ENCODE peak calls at places on chromosomes 13 and 19, in eight cellular contexts. One of them, this sample, is unnamed.

GRCh38 chr13:29456419-29456818 is 139.1 kb downstream of the SLC7A1 start:
- DNase-seq in B cell: no peak
- DNase-seq in EH: no peak
- DNase-seq in MV-4-11: no peak
- DNase-seq in NCI-H1105 treated with DMSO at 0.1 percent for 48 hours: no peak
- DNase-seq in aorta: no peak
- DNase-seq in activated T-cell treated with anti-CD3 and anti-CD28 coated beads for 1 hour: no peak
- DNase-seq in retina: no peak
- DNase-seq in this sample: no peak

GRCh38 chr13:31773538-31773937 is 34.2 kb downstream of the RXFP2 start:
- DNase-seq in B cell: no peak
- DNase-seq in EH: peak
- DNase-seq in MV-4-11: no peak
- DNase-seq in NCI-H1105 treated with DMSO at 0.1 percent for 48 hours: no peak
- DNase-seq in aorta: no peak
- DNase-seq in activated T-cell treated with anti-CD3 and anti-CD28 coated beads for 1 hour: no peak
- DNase-seq in retina: no peak
- DNase-seq in this sample: no peak

GRCh38 chr13:67120872-67121531 is 109.1 kb downstream of the PCDH9 start:
- DNase-seq in B cell: no peak
- DNase-seq in EH: peak
- DNase-seq in MV-4-11: no peak
- DNase-seq in NCI-H1105 treated with DMSO at 0.1 percent for 48 hours: no peak
- DNase-seq in aorta: no peak
- DNase-seq in activated T-cell treated with anti-CD3 and anti-CD28 coated beads for 1 hour: no peak
- DNase-seq in retina: no peak
- DNase-seq in this sample: no peak

GRCh38 chr13:35860661-35861060 is 270.5 kb downstream of the DCLK1 start:
- DNase-seq in B cell: no peak
- DNase-seq in EH: no peak
- DNase-seq in MV-4-11: no peak
- DNase-seq in NCI-H1105 treated with DMSO at 0.1 percent for 48 hours: no peak
- DNase-seq in aorta: no peak
- DNase-seq in activated T-cell treated with anti-CD3 and anti-CD28 coated beads for 1 hour: no peak
- DNase-seq in retina: no peak
- DNase-seq in this sample: no peak

GRCh38 chr19:58519087-58519354 is 589 bp downstream of the ZBTB45 start:
- DNase-seq in B cell: no peak
- DNase-seq in EH: peak
- DNase-seq in MV-4-11: peak
- DNase-seq in NCI-H1105 treated with DMSO at 0.1 percent for 48 hours: peak
- DNase-seq in aorta: no peak
- DNase-seq in activated T-cell treated with anti-CD3 and anti-CD28 coated beads for 1 hour: peak
- DNase-seq in retina: peak
- DNase-seq in this sample: peak

GRCh38 chr19:17357078-17357666 is 19.8 kb downstream of the GTPBP3 start:
- DNase-seq in B cell: no peak
- DNase-seq in EH: no peak
- DNase-seq in MV-4-11: no peak
- DNase-seq in NCI-H1105 treated with DMSO at 0.1 percent for 48 hours: no peak
- DNase-seq in aorta: no peak
- DNase-seq in activated T-cell treated with anti-CD3 and anti-CD28 coated beads for 1 hour: no peak
- DNase-seq in retina: no peak
- DNase-seq in this sample: no peak

GRCh38 chr19:50728084-50728737 is 5.0 kb downstream of the CLEC11A start:
- DNase-seq in B cell: peak
- DNase-seq in EH: peak
- DNase-seq in MV-4-11: peak
- DNase-seq in NCI-H1105 treated with DMSO at 0.1 percent for 48 hours: no peak
- DNase-seq in aorta: peak
- DNase-seq in activated T-cell treated with anti-CD3 and anti-CD28 coated beads for 1 hour: peak
- DNase-seq in retina: peak
- DNase-seq in this sample: peak

GRCh38 chr13:24307211-24308067 is 1.9 kb upstream of the C1QTNF9 start:
- DNase-seq in B cell: no peak
- DNase-seq in EH: no peak
- DNase-seq in MV-4-11: no peak
- DNase-seq in NCI-H1105 treated with DMSO at 0.1 percent for 48 hours: no peak
- DNase-seq in aorta: no peak
- DNase-seq in activated T-cell treated with anti-CD3 and anti-CD28 coated beads for 1 hour: no peak
- DNase-seq in retina: no peak
- DNase-seq in this sample: no peak

GRCh38 chr13:113848431-113849260 is 15.2 kb downstream of the GAS6 start:
- DNase-seq in B cell: no peak
- DNase-seq in EH: no peak
- DNase-seq in MV-4-11: no peak
- DNase-seq in NCI-H1105 treated with DMSO at 0.1 percent for 48 hours: no peak
- DNase-seq in aorta: peak
- DNase-seq in activated T-cell treated with anti-CD3 and anti-CD28 coated beads for 1 hour: no peak
- DNase-seq in retina: no peak
- DNase-seq in this sample: no peak

GRCh38 chr19:55473613-55474012 is 2.8 kb upstream of the ZNF628 start:
- DNase-seq in B cell: no peak
- DNase-seq in EH: peak
- DNase-seq in MV-4-11: no peak
- DNase-seq in NCI-H1105 treated with DMSO at 0.1 percent for 48 hours: no peak
- DNase-seq in aorta: no peak
- DNase-seq in activated T-cell treated with anti-CD3 and anti-CD28 coated beads for 1 hour: no peak
- DNase-seq in retina: no peak
- DNase-seq in this sample: no peak

GRCh38 chr13:40874138-40874776 is 84.8 kb downstream of the SLC25A15 start:
- DNase-seq in B cell: peak
- DNase-seq in EH: no peak
- DNase-seq in MV-4-11: peak
- DNase-seq in NCI-H1105 treated with DMSO at 0.1 percent for 48 hours: no peak
- DNase-seq in aorta: no peak
- DNase-seq in activated T-cell treated with anti-CD3 and anti-CD28 coated beads for 1 hour: no peak
- DNase-seq in retina: no peak
- DNase-seq in this sample: no peak

GRCh38 chr19:6472713-6473112 is 8.6 kb downstream of the CRB3 start:
- DNase-seq in B cell: no peak
- DNase-seq in EH: no peak
- DNase-seq in MV-4-11: no peak
- DNase-seq in NCI-H1105 treated with DMSO at 0.1 percent for 48 hours: no peak
- DNase-seq in aorta: no peak
- DNase-seq in activated T-cell treated with anti-CD3 and anti-CD28 coated beads for 1 hour: no peak
- DNase-seq in retina: no peak
- DNase-seq in this sample: no peak

GRCh38 chr13:110683203-110683883 is 22.6 kb downstream of the CARS2 start:
- DNase-seq in B cell: no peak
- DNase-seq in EH: peak
- DNase-seq in MV-4-11: no peak
- DNase-seq in NCI-H1105 treated with DMSO at 0.1 percent for 48 hours: peak
- DNase-seq in aorta: no peak
- DNase-seq in activated T-cell treated with anti-CD3 and anti-CD28 coated beads for 1 hour: no peak
- DNase-seq in retina: no peak
- DNase-seq in this sample: no peak

GRCh38 chr19:1492474-1493006 is 1.6 kb downstream of the REEP6 start:
- DNase-seq in B cell: no peak
- DNase-seq in EH: no peak
- DNase-seq in MV-4-11: peak
- DNase-seq in NCI-H1105 treated with DMSO at 0.1 percent for 48 hours: no peak
- DNase-seq in aorta: no peak
- DNase-seq in activated T-cell treated with anti-CD3 and anti-CD28 coated beads for 1 hour: no peak
- DNase-seq in retina: no peak
- DNase-seq in this sample: no peak

GRCh38 chr13:77919351-77920294 is 992 bp upstream of the EDNRB start:
- DNase-seq in B cell: no peak
- DNase-seq in EH: no peak
- DNase-seq in MV-4-11: no peak
- DNase-seq in NCI-H1105 treated with DMSO at 0.1 percent for 48 hours: peak
- DNase-seq in aorta: peak
- DNase-seq in activated T-cell treated with anti-CD3 and anti-CD28 coated beads for 1 hour: no peak
- DNase-seq in retina: no peak
- DNase-seq in this sample: no peak

GRCh38 chr13:26050568-26051230 is 1.1 kb downstream of the SHISA2 start:
- DNase-seq in B cell: peak
- DNase-seq in EH: no peak
- DNase-seq in MV-4-11: no peak
- DNase-seq in NCI-H1105 treated with DMSO at 0.1 percent for 48 hours: peak
- DNase-seq in aorta: no peak
- DNase-seq in activated T-cell treated with anti-CD3 and anti-CD28 coated beads for 1 hour: no peak
- DNase-seq in retina: peak
- DNase-seq in this sample: no peak

GRCh38 chr19:29215322-29215845 is 2.4 kb upstream of the UQCRFS1 start:
- DNase-seq in B cell: no peak
- DNase-seq in EH: no peak
- DNase-seq in MV-4-11: no peak
- DNase-seq in NCI-H1105 treated with DMSO at 0.1 percent for 48 hours: no peak
- DNase-seq in aorta: no peak
- DNase-seq in activated T-cell treated with anti-CD3 and anti-CD28 coated beads for 1 hour: no peak
- DNase-seq in retina: no peak
- DNase-seq in this sample: no peak

GRCh38 chr13:80654638-80655249 is 313.8 kb upstream of the SPRY2 start:
- DNase-seq in B cell: peak
- DNase-seq in EH: no peak
- DNase-seq in MV-4-11: no peak
- DNase-seq in NCI-H1105 treated with DMSO at 0.1 percent for 48 hours: no peak
- DNase-seq in aorta: peak
- DNase-seq in activated T-cell treated with anti-CD3 and anti-CD28 coated beads for 1 hour: no peak
- DNase-seq in retina: peak
- DNase-seq in this sample: no peak

GRCh38 chr13:45015300-45015699 is 26.0 kb downstream of the GPALPP1 start:
- DNase-seq in B cell: no peak
- DNase-seq in EH: no peak
- DNase-seq in MV-4-11: no peak
- DNase-seq in NCI-H1105 treated with DMSO at 0.1 percent for 48 hours: no peak
- DNase-seq in aorta: no peak
- DNase-seq in activated T-cell treated with anti-CD3 and anti-CD28 coated beads for 1 hour: no peak
- DNase-seq in retina: no peak
- DNase-seq in this sample: no peak